ENCODE peak calls at places on chromosomes 7 and 10, in nine cellular contexts. One of them, this sample, is unnamed.

GRCh38 chr7:7190142-7190541 is 7.8 kb downstream of the C1GALT1 start:
- DNase-seq in adrenal gland: no peak
- DNase-seq in Peyer's patch: no peak
- DNase-seq in transverse colon: no peak
- DNase-seq in testis: no peak
- DNase-seq in uterus: no peak
- DNase-seq in A549: no peak
- DNase-seq in breast epithelium: no peak
- DNase-seq in IMR-90: peak
- DNase-seq in this sample: no peak

GRCh38 chr7:37329940-37330339 is 118.7 kb downstream of the ELMO1 start:
- DNase-seq in IMR-90: no peak
- DNase-seq in A549: no peak
- DNase-seq in breast epithelium: no peak
- DNase-seq in transverse colon: no peak
- DNase-seq in testis: no peak
- DNase-seq in Peyer's patch: no peak
- DNase-seq in adrenal gland: no peak
- DNase-seq in uterus: no peak
- DNase-seq in this sample: no peak

GRCh38 chr10:114246679-114247305 is 7.7 kb downstream of the VWA2 start:
- DNase-seq in uterus: no peak
- DNase-seq in A549: no peak
- DNase-seq in transverse colon: no peak
- DNase-seq in breast epithelium: peak
- DNase-seq in IMR-90: no peak
- DNase-seq in adrenal gland: no peak
- DNase-seq in Peyer's patch: no peak
- DNase-seq in testis: no peak
- DNase-seq in this sample: no peak

GRCh38 chr7:45985902-45986301 is 64.8 kb upstream of the IGFBP3 start:
- DNase-seq in A549: no peak
- DNase-seq in uterus: no peak
- DNase-seq in adrenal gland: no peak
- DNase-seq in breast epithelium: no peak
- DNase-seq in IMR-90: peak
- DNase-seq in transverse colon: no peak
- DNase-seq in testis: peak
- DNase-seq in Peyer's patch: no peak
- DNase-seq in this sample: no peak

GRCh38 chr7:64463636-64464375 is 99.1 kb downstream of the ZNF680 start:
- DNase-seq in uterus: peak
- DNase-seq in IMR-90: peak
- DNase-seq in A549: no peak
- DNase-seq in adrenal gland: peak
- DNase-seq in transverse colon: peak
- DNase-seq in Peyer's patch: peak
- DNase-seq in testis: peak
- DNase-seq in breast epithelium: peak
- DNase-seq in this sample: peak

GRCh38 chr7:91128574-91129348 is 135.5 kb upstream of the FZD1 start:
- DNase-seq in testis: no peak
- DNase-seq in breast epithelium: no peak
- DNase-seq in Peyer's patch: no peak
- DNase-seq in uterus: no peak
- DNase-seq in transverse colon: no peak
- DNase-seq in A549: no peak
- DNase-seq in IMR-90: peak
- DNase-seq in adrenal gland: no peak
- DNase-seq in this sample: no peak

GRCh38 chr10:102713483-102713813 is 749 bp downstream of the ARL3 start:
- DNase-seq in uterus: no peak
- DNase-seq in IMR-90: peak
- DNase-seq in A549: peak
- DNase-seq in testis: no peak
- DNase-seq in breast epithelium: no peak
- DNase-seq in Peyer's patch: no peak
- DNase-seq in adrenal gland: no peak
- DNase-seq in transverse colon: no peak
- DNase-seq in this sample: no peak

GRCh38 chr7:3559178-3559765 is 258.2 kb downstream of the SDK1 start:
- DNase-seq in breast epithelium: no peak
- DNase-seq in transverse colon: no peak
- DNase-seq in A549: peak
- DNase-seq in Peyer's patch: no peak
- DNase-seq in uterus: no peak
- DNase-seq in adrenal gland: peak
- DNase-seq in IMR-90: peak
- DNase-seq in testis: no peak
- DNase-seq in this sample: peak

GRCh38 chr7:151116603-151117002 is 30.3 kb downstream of the AGAP3 start:
- DNase-seq in breast epithelium: no peak
- DNase-seq in IMR-90: no peak
- DNase-seq in adrenal gland: no peak
- DNase-seq in uterus: no peak
- DNase-seq in A549: no peak
- DNase-seq in testis: no peak
- DNase-seq in transverse colon: no peak
- DNase-seq in Peyer's patch: no peak
- DNase-seq in this sample: no peak

GRCh38 chr7:151113344-151114150 is 27.3 kb downstream of the AGAP3 start:
- DNase-seq in testis: no peak
- DNase-seq in breast epithelium: peak
- DNase-seq in A549: peak
- DNase-seq in Peyer's patch: no peak
- DNase-seq in uterus: no peak
- DNase-seq in IMR-90: peak
- DNase-seq in adrenal gland: no peak
- DNase-seq in transverse colon: no peak
- DNase-seq in this sample: peak

GRCh38 chr7:151115121-151115835 is 29.0 kb downstream of the AGAP3 start:
- DNase-seq in adrenal gland: no peak
- DNase-seq in breast epithelium: no peak
- DNase-seq in testis: no peak
- DNase-seq in uterus: no peak
- DNase-seq in IMR-90: peak
- DNase-seq in Peyer's patch: no peak
- DNase-seq in transverse colon: no peak
- DNase-seq in A549: no peak
- DNase-seq in this sample: no peak

GRCh38 chr7:151115836-151116418 is 29.7 kb downstream of the AGAP3 start:
- DNase-seq in Peyer's patch: no peak
- DNase-seq in transverse colon: peak
- DNase-seq in A549: no peak
- DNase-seq in breast epithelium: peak
- DNase-seq in adrenal gland: no peak
- DNase-seq in uterus: no peak
- DNase-seq in testis: peak
- DNase-seq in IMR-90: no peak
- DNase-seq in this sample: no peak

GRCh38 chr7:151114151-151115090 is 28.1 kb downstream of the AGAP3 start:
- DNase-seq in Peyer's patch: no peak
- DNase-seq in IMR-90: no peak
- DNase-seq in breast epithelium: peak
- DNase-seq in A549: no peak
- DNase-seq in uterus: no peak
- DNase-seq in transverse colon: peak
- DNase-seq in adrenal gland: no peak
- DNase-seq in testis: no peak
- DNase-seq in this sample: no peak
- TF ChIP-seq POLR2A in Peyer's patch: no peak
- TF ChIP-seq POLR2A in IMR-90: peak
- TF ChIP-seq POLR2A in breast epithelium: no peak
- TF ChIP-seq POLR2A in A549: no peak
- TF ChIP-seq POLR2A in uterus: no peak
- TF ChIP-seq POLR2A in transverse colon: no peak
- TF ChIP-seq POLR2A in adrenal gland: no peak
- TF ChIP-seq POLR2A in testis: no peak
- TF ChIP-seq POLR2A in this sample: no peak

DNA sequence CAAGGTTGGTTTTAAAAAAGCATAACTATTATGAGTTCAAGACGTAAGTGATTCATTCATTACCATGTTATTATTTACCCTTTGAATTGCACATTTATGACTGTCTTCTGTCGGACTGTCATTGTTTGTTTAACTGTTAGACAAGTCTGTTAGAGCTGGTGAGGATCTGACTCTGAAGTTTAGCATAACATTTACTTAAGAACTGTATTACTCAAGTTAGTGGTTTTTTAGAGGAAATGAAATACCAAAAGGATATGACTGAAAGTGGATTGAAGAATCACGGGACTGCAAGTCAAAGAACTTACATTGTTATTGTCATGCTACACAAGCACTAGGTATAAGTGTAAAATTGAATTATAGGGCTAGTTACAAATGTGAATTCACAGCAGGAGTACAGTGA is 2.2 kb downstream of the CSGALNACT2 start:
- DNase-seq in adrenal gland: no peak
- DNase-seq in transverse colon: no peak
- DNase-seq in testis: no peak
- DNase-seq in breast epithelium: no peak
- DNase-seq in IMR-90: peak
- DNase-seq in A549: peak
- DNase-seq in Peyer's patch: no peak
- DNase-seq in uterus: no peak
- DNase-seq in this sample: no peak
- H3K4me3 ChIP-seq in adrenal gland: no peak
- H3K4me3 ChIP-seq in transverse colon: no peak
- H3K4me3 ChIP-seq in testis: no peak
- H3K4me3 ChIP-seq in breast epithelium: no peak
- H3K4me3 ChIP-seq in IMR-90: no peak
- H3K4me3 ChIP-seq in A549: peak
- H3K4me3 ChIP-seq in Peyer's patch: no peak
- H3K4me3 ChIP-seq in uterus: no peak
- H3K4me3 ChIP-seq in this sample: no peak

GRCh38 chr7:132463922-132464321 is 112.3 kb downstream of the PLXNA4 start:
- DNase-seq in uterus: no peak
- DNase-seq in IMR-90: no peak
- DNase-seq in testis: no peak
- DNase-seq in adrenal gland: no peak
- DNase-seq in Peyer's patch: no peak
- DNase-seq in breast epithelium: no peak
- DNase-seq in transverse colon: no peak
- DNase-seq in A549: no peak
- DNase-seq in this sample: no peak

GRCh38 chr7:132466367-132466766 is 109.9 kb downstream of the PLXNA4 start:
- DNase-seq in adrenal gland: no peak
- DNase-seq in Peyer's patch: no peak
- DNase-seq in uterus: no peak
- DNase-seq in testis: no peak
- DNase-seq in transverse colon: no peak
- DNase-seq in IMR-90: no peak
- DNase-seq in A549: no peak
- DNase-seq in breast epithelium: no peak
- DNase-seq in this sample: no peak

GRCh38 chr7:132462478-132462877 is 113.8 kb downstream of the PLXNA4 start:
- DNase-seq in adrenal gland: no peak
- DNase-seq in uterus: no peak
- DNase-seq in transverse colon: no peak
- DNase-seq in breast epithelium: no peak
- DNase-seq in A549: no peak
- DNase-seq in testis: no peak
- DNase-seq in Peyer's patch: no peak
- DNase-seq in IMR-90: no peak
- DNase-seq in this sample: no peak

GRCh38 chr7:132465516-132465915 is 110.8 kb downstream of the PLXNA4 start:
- DNase-seq in transverse colon: no peak
- DNase-seq in breast epithelium: no peak
- DNase-seq in testis: no peak
- DNase-seq in uterus: no peak
- DNase-seq in IMR-90: no peak
- DNase-seq in adrenal gland: no peak
- DNase-seq in A549: no peak
- DNase-seq in Peyer's patch: no peak
- DNase-seq in this sample: no peak

DNA sequence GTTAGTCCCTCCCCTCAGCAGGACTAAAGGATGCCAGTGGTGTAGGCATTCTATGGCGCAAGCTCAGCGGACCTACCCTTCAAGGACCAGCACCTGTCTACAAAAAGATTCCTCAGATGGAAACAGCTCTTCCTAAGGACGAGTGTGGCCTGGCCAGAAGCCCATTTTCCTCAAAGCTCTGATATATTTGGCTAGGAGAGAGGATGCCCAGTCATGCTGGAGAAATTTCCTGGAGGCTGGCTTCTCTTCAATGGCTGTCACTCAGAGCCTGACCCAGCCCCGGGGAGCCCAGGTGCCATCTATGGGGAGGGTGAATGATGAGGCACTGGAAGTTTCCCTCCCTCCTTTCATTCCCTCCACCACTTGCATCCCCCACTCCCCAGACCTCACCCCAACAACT is 111.5 kb downstream of the PLXNA4 start:
- DNase-seq in transverse colon: no peak
- DNase-seq in adrenal gland: no peak
- DNase-seq in Peyer's patch: no peak
- DNase-seq in IMR-90: no peak
- DNase-seq in uterus: no peak
- DNase-seq in breast epithelium: no peak
- DNase-seq in testis: no peak
- DNase-seq in A549: no peak
- DNase-seq in this sample: peak
- TF ChIP-seq POLR2A in transverse colon: no peak
- TF ChIP-seq POLR2A in adrenal gland: no peak
- TF ChIP-seq POLR2A in Peyer's patch: no peak
- TF ChIP-seq POLR2A in IMR-90: no peak
- TF ChIP-seq POLR2A in uterus: no peak
- TF ChIP-seq POLR2A in breast epithelium: no peak
- TF ChIP-seq POLR2A in testis: no peak
- TF ChIP-seq POLR2A in A549: no peak
- TF ChIP-seq POLR2A in this sample: no peak

GRCh38 chr7:20238754-20239324 is 21.7 kb upstream of the MACC1 start:
- DNase-seq in Peyer's patch: peak
- DNase-seq in uterus: no peak
- DNase-seq in IMR-90: no peak
- DNase-seq in breast epithelium: peak
- DNase-seq in adrenal gland: no peak
- DNase-seq in transverse colon: peak
- DNase-seq in A549: no peak
- DNase-seq in testis: no peak
- DNase-seq in this sample: no peak

GRCh38 chr7:20237464-20238267 is 20.5 kb upstream of the MACC1 start:
- DNase-seq in IMR-90: no peak
- DNase-seq in Peyer's patch: no peak
- DNase-seq in A549: no peak
- DNase-seq in testis: no peak
- DNase-seq in transverse colon: no peak
- DNase-seq in breast epithelium: no peak
- DNase-seq in uterus: no peak
- DNase-seq in adrenal gland: no peak
- DNase-seq in this sample: no peak

GRCh38 chr7:20241491-20242261 is 24.5 kb upstream of the MACC1 start:
- DNase-seq in transverse colon: no peak
- DNase-seq in adrenal gland: no peak
- DNase-seq in A549: no peak
- DNase-seq in Peyer's patch: no peak
- DNase-seq in testis: no peak
- DNase-seq in breast epithelium: peak
- DNase-seq in uterus: no peak
- DNase-seq in IMR-90: peak
- DNase-seq in this sample: no peak

GRCh38 chr7:20238268-20238753 is 21.1 kb upstream of the MACC1 start:
- DNase-seq in transverse colon: no peak
- DNase-seq in Peyer's patch: no peak
- DNase-seq in A549: no peak
- DNase-seq in breast epithelium: no peak
- DNase-seq in uterus: no peak
- DNase-seq in IMR-90: no peak
- DNase-seq in adrenal gland: no peak
- DNase-seq in testis: no peak
- DNase-seq in this sample: no peak

DNA sequence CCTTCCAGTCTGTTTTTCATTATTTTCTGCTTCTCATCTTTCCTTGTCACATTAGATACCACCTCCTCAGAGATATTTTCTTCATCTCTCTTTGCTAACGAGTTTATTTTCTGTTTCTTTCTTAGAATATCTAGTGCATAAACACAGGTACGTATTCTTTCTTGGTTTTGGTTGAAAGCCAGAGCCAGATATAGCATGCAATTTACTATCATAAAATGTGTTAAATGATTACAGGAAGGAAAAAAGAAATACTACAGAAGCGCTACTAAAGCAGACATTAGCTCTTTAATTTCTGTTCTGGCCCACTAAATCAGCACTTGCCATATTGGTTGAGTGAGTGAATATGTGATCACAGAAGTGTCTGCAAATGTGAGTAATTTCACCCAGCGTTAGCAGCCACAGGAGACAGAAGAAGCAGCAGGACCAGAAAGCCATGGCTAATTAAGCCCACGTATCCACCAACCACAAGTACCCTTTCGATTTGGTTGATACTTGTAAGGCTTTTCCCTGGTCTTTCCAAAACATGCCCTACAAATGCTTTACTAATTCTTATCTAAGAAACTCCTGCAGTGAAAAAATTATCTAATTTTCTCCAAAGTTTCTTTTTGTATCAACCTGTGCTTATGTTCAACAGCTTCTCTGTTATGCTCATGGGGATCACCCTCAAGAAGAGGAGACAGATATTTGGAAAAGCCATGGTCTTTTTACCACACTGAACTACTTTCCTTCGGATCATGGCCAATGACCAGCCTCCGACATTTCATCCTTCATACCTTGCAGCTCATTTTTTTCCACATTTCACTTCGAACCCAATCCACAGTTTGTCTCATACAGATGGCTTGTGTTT is 23.1 kb upstream of the MACC1 start:
- DNase-seq in transverse colon: no peak
- DNase-seq in breast epithelium: no peak
- DNase-seq in IMR-90: no peak
- DNase-seq in A549: no peak
- DNase-seq in testis: no peak
- DNase-seq in uterus: no peak
- DNase-seq in adrenal gland: no peak
- DNase-seq in Peyer's patch: no peak
- DNase-seq in this sample: no peak
- H3K4me3 ChIP-seq in transverse colon: no peak
- H3K4me3 ChIP-seq in breast epithelium: no peak
- H3K4me3 ChIP-seq in IMR-90: no peak
- H3K4me3 ChIP-seq in A549: no peak
- H3K4me3 ChIP-seq in testis: no peak
- H3K4me3 ChIP-seq in uterus: no peak
- H3K4me3 ChIP-seq in adrenal gland: no peak
- H3K4me3 ChIP-seq in Peyer's patch: no peak
- H3K4me3 ChIP-seq in this sample: no peak